ENCODE peak calls at places on chromosomes 12 and 14, in eight cellular contexts. C is body of pancreas, H is IMR-90, D is stomach, U is AG09309, E is DND-41, Z is upper lobe of left lung, W is ovary. P is an unnamed sample.

GRCh38 chr12:67702136-67702535 is 53.6 kb downstream of the DYRK2 start:
- DNase-seq in C (no peak), H (no peak), D (no peak), U (no peak), E (no peak), Z (no peak), W (no peak), P (no peak)

GRCh38 chr12:113130457-113131135 is 5.0 kb downstream of the RASAL1 start:
- DNase-seq in C (no peak), H (no peak), D (no peak), U (no peak), E (no peak), Z (no peak), W (no peak), P (no peak)

GRCh38 chr12:54719691-54720090 is 71.5 kb upstream of the DCD start:
- DNase-seq in C (no peak), H (no peak), D (no peak), U (no peak), E (no peak), Z (no peak), W (no peak), P (no peak)

GRCh38 chr12:89731614-89732013 is 23.0 kb upstream of the ATP2B1 start:
- DNase-seq in C (no peak), H (peak), D (no peak), U (no peak), E (no peak), Z (no peak), W (no peak), P (no peak)

GRCh38 chr12:54010053-54010971 is 1.5 kb downstream of the HOXC8 start:
- DNase-seq in C (no peak), H (no peak), D (no peak), U (no peak), E (no peak), Z (no peak), W (no peak), P (no peak)

GRCh38 chr14:30443368-30444007 is 115.5 kb upstream of the G2E3 start:
- DNase-seq in C (no peak), H (peak), D (no peak), U (peak), E (no peak), Z (no peak), W (no peak), P (peak)

GRCh38 chr12:126139355-126139754 is 1074.1 kb downstream of the AACS start:
- DNase-seq in C (no peak), H (no peak), D (no peak), U (no peak), E (no peak), Z (no peak), W (no peak), P (no peak)

GRCh38 chr14:23174266-23174665 is 9.2 kb downstream of the SLC7A8 start:
- DNase-seq in C (no peak), H (peak), D (no peak), U (no peak), E (no peak), Z (peak), W (peak), P (no peak)

GRCh38 chr14:49464885-49465284 is 121.3 kb downstream of the RPS29 start:
- DNase-seq in C (no peak), H (no peak), D (no peak), U (no peak), E (no peak), Z (no peak), W (no peak), P (no peak)

GRCh38 chr12:75542942-75543341 is 31.5 kb upstream of the KRR1 start:
- DNase-seq in C (no peak), H (peak), D (no peak), U (no peak), E (no peak), Z (no peak), W (no peak), P (no peak)

GRCh38 chr12:50842637-50843493 is at the start of gene TMPRSS12:
- DNase-seq in C (peak), H (no peak), D (no peak), U (no peak), E (no peak), Z (peak), W (peak), P (no peak)

DNA sequence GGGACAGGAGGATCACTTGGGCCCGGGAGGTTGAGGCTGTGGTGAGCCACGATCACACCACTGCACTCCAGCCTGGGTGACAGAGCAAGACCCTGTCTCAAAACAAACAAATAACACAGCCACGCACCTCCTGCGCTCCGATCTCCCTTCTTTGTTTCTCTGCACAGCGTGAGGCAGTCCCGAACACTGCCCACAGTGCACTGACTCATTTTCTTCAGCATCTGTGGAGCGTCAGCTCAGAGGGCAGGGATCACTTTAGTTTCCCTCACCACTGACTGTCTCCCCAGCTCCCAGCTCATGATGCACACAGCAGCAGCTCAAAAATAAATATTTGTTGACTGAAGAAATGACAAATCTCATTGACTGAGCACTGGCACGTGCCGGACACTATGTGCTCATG is 883 bp upstream of the MYL2 start:
- DNase-seq in C (no peak), H (peak), D (no peak), U (peak), E (no peak), Z (no peak), W (no peak), P (no peak)
- H3K4me3 ChIP-seq in C (no peak), H (no peak), D (no peak), U (no peak), E (no peak), Z (no peak), W (no peak), P (no peak)

DNA sequence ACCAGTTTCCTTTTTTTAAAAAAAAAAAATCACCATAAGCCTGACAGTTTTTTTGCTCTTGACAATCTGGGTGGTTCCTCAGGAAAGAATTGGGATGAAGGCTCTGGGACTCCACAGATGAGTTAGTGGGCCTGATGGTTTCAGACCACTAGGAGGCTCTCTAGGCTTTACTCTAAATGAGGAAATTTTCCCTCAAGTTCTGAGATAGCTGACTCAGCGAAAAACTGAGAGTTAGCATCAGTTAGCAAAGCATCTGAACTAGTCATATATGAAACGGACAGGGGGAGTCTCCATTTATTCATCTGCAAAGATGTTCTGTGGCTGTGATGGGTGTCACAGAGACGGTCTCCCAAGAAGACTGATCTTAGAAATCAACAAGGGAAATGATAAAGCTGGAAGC is 314.3 kb upstream of the OR4E1 start:
- DNase-seq in C (no peak), H (peak), D (no peak), U (no peak), E (peak), Z (no peak), W (no peak), P (peak)
- TF ChIP-seq CTCF in C (no peak), H (peak), D (no peak), U (peak), E (peak), Z (no peak), W (no peak), P (peak)

GRCh38 chr12:112107306-112107705 is 1.3 kb downstream of the NAA25 start:
- DNase-seq in C (no peak), H (no peak), D (no peak), U (no peak), E (no peak), Z (no peak), W (no peak), P (no peak)
- H3K4me3 ChIP-seq in C (no peak), H (peak), D (peak), U (peak), E (peak), Z (no peak), W (no peak), P (peak)

GRCh38 chr12:27015730-27016076 is 1.5 kb upstream of the TM7SF3 start:
- DNase-seq in C (no peak), H (peak), D (no peak), U (no peak), E (no peak), Z (no peak), W (no peak), P (peak)
- TF ChIP-seq CTCF in C (peak), H (peak), D (peak), U (peak), E (peak), Z (peak), W (no peak), P (peak)

GRCh38 chr12:34048714-34049113 is 26.4 kb downstream of the ALG10 start:
- DNase-seq in C (no peak), H (no peak), D (no peak), U (no peak), E (no peak), Z (no peak), W (no peak), P (no peak)

GRCh38 chr12:34046570-34046969 is 24.3 kb downstream of the ALG10 start:
- DNase-seq in C (no peak), H (no peak), D (no peak), U (no peak), E (no peak), Z (no peak), W (no peak), P (no peak)

GRCh38 chr12:34051486-34051885 is 29.2 kb downstream of the ALG10 start:
- DNase-seq in C (no peak), H (no peak), D (no peak), U (no peak), E (no peak), Z (no peak), W (no peak), P (no peak)
- H3K4me3 ChIP-seq in C (no peak), H (no peak), D (no peak), U (no peak), E (no peak), Z (no peak), W (no peak), P (no peak)

GRCh38 chr14:77140937-77141591 is 527 bp downstream of the ZDHHC22 start:
- DNase-seq in C (no peak), H (peak), D (no peak), U (no peak), E (no peak), Z (no peak), W (no peak), P (no peak)

GRCh38 chr14:77141592-77142288 is at the start of gene ZDHHC22:
- DNase-seq in C (no peak), H (no peak), D (no peak), U (no peak), E (no peak), Z (no peak), W (no peak), P (no peak)

GRCh38 chr14:77143071-77143470 is 1.5 kb upstream of the ZDHHC22 start:
- DNase-seq in C (no peak), H (no peak), D (no peak), U (no peak), E (no peak), Z (no peak), W (no peak), P (no peak)

GRCh38 chr14:77140343-77140936 is 1.2 kb downstream of the ZDHHC22 start:
- DNase-seq in C (no peak), H (no peak), D (no peak), U (no peak), E (no peak), Z (no peak), W (no peak), P (no peak)

DNA sequence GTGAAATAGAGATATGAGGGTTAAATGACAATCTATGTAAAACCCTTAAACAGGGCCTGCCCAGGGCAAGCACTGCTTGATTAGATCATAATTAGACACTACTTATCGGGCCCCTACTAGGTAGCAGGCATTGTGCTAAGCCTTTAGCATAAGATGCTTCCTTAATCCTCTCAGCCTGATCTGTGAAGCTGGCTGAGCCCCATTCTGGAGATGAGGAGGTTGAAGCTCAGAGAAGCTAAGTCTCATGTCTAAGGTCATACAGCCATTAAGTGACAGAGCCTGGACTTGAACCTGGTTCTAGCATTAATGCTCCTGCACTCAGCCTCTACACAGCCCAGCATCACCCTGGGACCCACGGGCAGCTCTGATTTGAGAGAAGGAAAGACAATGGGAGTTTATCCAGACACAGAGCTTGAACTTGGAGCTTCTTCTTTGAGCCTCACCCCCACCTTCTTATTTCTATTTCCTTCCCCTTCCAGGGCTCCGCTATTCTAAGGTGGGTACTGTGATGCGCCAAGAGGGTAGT is 761 bp upstream of the ZDHHC22 start:
- DNase-seq in C (no peak), H (no peak), D (no peak), U (no peak), E (no peak), Z (no peak), W (no peak), P (no peak)
- TF ChIP-seq CTCF in C (no peak), H (no peak), D (no peak), U (no peak), E (no peak), Z (no peak), W (no peak), P (no peak)

GRCh38 chr12:52258335-52258901 is 16.0 kb upstream of the KRT86 start:
- DNase-seq in C (no peak), H (no peak), D (peak), U (no peak), E (no peak), Z (no peak), W (no peak), P (no peak)
- H3K4me3 ChIP-seq in C (no peak), H (no peak), D (peak), U (no peak), E (no peak), Z (no peak), W (no peak), P (no peak)

DNA sequence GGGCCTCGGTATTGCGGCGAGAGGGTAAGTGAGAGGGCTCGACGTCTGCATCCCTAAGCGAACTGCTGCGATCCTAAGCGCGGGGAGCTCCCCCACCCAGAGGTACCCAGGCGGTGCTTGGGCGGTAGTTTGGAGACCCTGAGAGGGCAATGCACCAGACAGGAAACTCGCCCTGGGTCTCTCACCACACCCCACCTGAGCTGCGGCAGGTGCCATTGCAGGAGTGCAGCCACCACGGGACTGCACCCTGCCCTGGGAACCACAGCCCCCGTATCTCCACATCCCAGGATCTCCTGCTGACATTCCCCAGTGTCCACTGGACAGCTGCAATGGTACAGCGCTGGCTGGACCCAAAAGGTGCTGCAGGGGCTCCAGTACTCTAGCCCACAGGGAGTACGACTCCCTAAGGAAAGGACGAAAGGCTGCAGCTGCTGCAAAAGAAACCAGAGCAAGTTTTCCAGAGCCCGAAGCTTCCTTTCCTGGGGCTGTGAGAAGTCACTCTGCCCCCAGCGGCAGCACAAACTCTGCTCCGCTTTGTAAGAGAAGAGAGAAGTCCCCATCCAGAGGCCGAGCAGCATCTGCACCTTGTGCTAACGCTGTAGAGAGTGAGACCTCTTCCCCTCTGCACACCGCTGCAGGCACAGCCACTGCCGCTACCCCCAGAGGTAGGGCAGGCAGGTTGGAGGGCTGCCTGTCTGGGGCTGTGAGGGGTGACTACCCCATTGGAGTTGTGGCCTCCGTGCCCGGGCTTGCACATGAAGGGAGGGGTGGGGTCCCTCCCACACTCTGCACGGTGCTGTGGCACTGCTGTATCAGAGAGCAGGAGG is 31.1 kb upstream of the MON2 start:
- DNase-seq in C (peak), H (peak), D (peak), U (peak), E (no peak), Z (peak), W (peak), P (peak)
- TF ChIP-seq CTCF in C (peak), H (peak), D (peak), U (peak), E (no peak), Z (peak), W (no peak), P (peak)